ENCODE peak calls at places on chromosome 19, in nine cellular contexts. W is body of pancreas, K is heart left ventricle, Y is sigmoid colon, O is SK-N-SH, T is epithelial cell of esophagus, L is brain microvascular endothelial cell, V is neuronal stem cell, D is breast epithelium. B is an unnamed sample.

GRCh38 chr19:39596911-39597310 is 5.4 kb upstream of the LGALS13 start:
- DNase-seq in V (no peak), Y (no peak), K (no peak), O (no peak), D (no peak), L (no peak), W (no peak), T (no peak), B (no peak)

GRCh38 chr19:5191091-5191490 is 149.5 kb downstream of the PTPRS start:
- DNase-seq in O (no peak), Y (no peak), K (no peak), L (no peak), T (no peak), D (no peak), V (no peak), W (no peak), B (no peak)

GRCh38 chr19:49113762-49114629 is at the start of gene LIN7B:
- DNase-seq in V (peak; percentile 71), T (peak; percentile 72), Y (peak; percentile 75), D (no peak), O (peak; percentile 97), W (peak; percentile 52), L (peak; percentile 17), K (peak; percentile 85), B (peak; percentile 54)

GRCh38 chr19:15251749-15252397 is 19.6 kb upstream of the EPHX3 start:
- DNase-seq in V (peak; percentile 54), L (peak; percentile 92), T (peak; percentile 68), D (no peak), K (peak; percentile 89), W (peak; percentile 74), Y (peak; percentile 97), O (peak; percentile 77), B (peak; percentile 97)

GRCh38 chr19:33446156-33446917 is 72.8 kb downstream of the CEBPG start:
- DNase-seq in W (no peak), O (no peak), L (no peak), Y (peak; percentile 59), K (peak; percentile 60), T (peak; percentile 4), V (no peak), D (peak; percentile 28), B (no peak)

GRCh38 chr19:18419699-18420460 is 682 bp downstream of the SSBP4 start:
- DNase-seq in D (no peak), Y (no peak), W (peak; percentile 46), O (peak; percentile 79), K (peak; percentile 66), L (no peak), V (no peak), T (no peak), B (no peak)

GRCh38 chr19:2424686-2425621 is 2.4 kb downstream of the TIMM13 start:
- DNase-seq in Y (peak; percentile 73), T (peak; percentile 78), D (no peak), K (no peak), W (peak; percentile 70), V (peak; percentile 43), O (peak; percentile 80), L (peak; percentile 78), B (peak; percentile 83)

GRCh38 chr19:51082641-51083040 is at the start of gene KLK14:
- DNase-seq in V (no peak), W (no peak), D (no peak), K (no peak), T (no peak), Y (no peak), L (no peak), O (no peak), B (no peak)

GRCh38 chr19:38055655-38056521 is 148.9 kb downstream of the SIPA1L3 start:
- DNase-seq in O (no peak), W (no peak), L (no peak), V (no peak), Y (no peak), K (no peak), D (no peak), T (no peak), B (no peak)

GRCh38 chr19:10744848-10745293 is 27.0 kb downstream of the DNM2 start:
- DNase-seq in K (no peak), T (no peak), O (no peak), V (no peak), W (no peak), L (no peak), Y (no peak), D (no peak), B (no peak)

GRCh38 chr19:50162988-50163387 is at the start of gene IZUMO2:
- DNase-seq in D (no peak), Y (no peak), L (no peak), K (no peak), V (no peak), T (no peak), W (no peak), O (no peak), B (no peak)

GRCh38 chr19:4474504-4475136 is 2.5 kb downstream of the HDGFL2 start:
- DNase-seq in T (peak; percentile 72), V (peak; percentile 77), K (no peak), D (no peak), Y (no peak), L (peak; percentile 52), W (no peak), O (peak; percentile 95), B (peak; percentile 82)

GRCh38 chr19:3096902-3097326 is 2.8 kb downstream of the GNA11 start:
- DNase-seq in Y (no peak), D (no peak), W (no peak), V (no peak), L (no peak), O (no peak), T (no peak), K (no peak), B (no peak)

GRCh38 chr19:8489591-8490394 is 12.6 kb downstream of the PRAM1 start:
- DNase-seq in L (no peak), T (peak; percentile 90), O (no peak), D (no peak), V (no peak), W (no peak), Y (no peak), K (peak; percentile 70), B (no peak)

GRCh38 chr19:13095393-13095784 is 7.3 kb downstream of the LYL1 start:
- DNase-seq in D (no peak), K (no peak), Y (no peak), T (no peak), O (no peak), W (no peak), V (no peak), L (no peak), B (no peak)
- H3K4me3 ChIP-seq in D (no peak overlapping the region), K (peak overlapping the region; percentile 55), Y (peak overlapping the region; percentile 50), T (no peak overlapping the region), O (no peak overlapping the region), W (no peak overlapping the region), V (peak overlapping the region; percentile 17), L (no peak overlapping the region), B (no peak overlapping the region)

GRCh38 chr19:44717603-44718002 is 18.7 kb downstream of the CEACAM16 start:
- DNase-seq in D (no peak), W (no peak), Y (no peak), T (no peak), O (no peak), L (no peak), K (no peak), V (no peak), B (no peak)

GRCh38 chr19:44722131-44723121 is 23.5 kb downstream of the CEACAM16 start:
- DNase-seq in L (no peak), V (no peak), K (no peak), T (no peak), W (peak; percentile 43), D (no peak), Y (no peak), O (no peak), B (no peak)

GRCh38 chr19:44720945-44721344 is 22.0 kb downstream of the CEACAM16 start:
- DNase-seq in W (no peak), V (no peak), L (no peak), Y (no peak), O (no peak), T (no peak), D (no peak), K (no peak), B (peak; percentile 37)

GRCh38 chr19:44719262-44719701 is 20.3 kb downstream of the CEACAM16 start:
- DNase-seq in Y (no peak), L (no peak), T (no peak), V (no peak), K (no peak), D (no peak), W (no peak), O (no peak), B (no peak)

GRCh38 chr19:44718441-44719261 is 19.7 kb downstream of the CEACAM16 start:
- DNase-seq in L (no peak), D (peak; percentile 85), K (peak; percentile 83), V (peak; percentile 69), Y (peak; percentile 83), W (peak; percentile 96), O (no peak), T (no peak), B (no peak)
- H3K4me3 ChIP-seq in L (peak overlapping the region; percentile 5), D (peak overlapping the region; percentile 37), K (peak overlapping the region; percentile 41), V (no peak overlapping the region), Y (peak overlapping the region; percentile 21), W (no peak overlapping the region), O (peak overlapping the region; percentile 37), T (no peak overlapping the region), B (no peak overlapping the region)

DNA sequence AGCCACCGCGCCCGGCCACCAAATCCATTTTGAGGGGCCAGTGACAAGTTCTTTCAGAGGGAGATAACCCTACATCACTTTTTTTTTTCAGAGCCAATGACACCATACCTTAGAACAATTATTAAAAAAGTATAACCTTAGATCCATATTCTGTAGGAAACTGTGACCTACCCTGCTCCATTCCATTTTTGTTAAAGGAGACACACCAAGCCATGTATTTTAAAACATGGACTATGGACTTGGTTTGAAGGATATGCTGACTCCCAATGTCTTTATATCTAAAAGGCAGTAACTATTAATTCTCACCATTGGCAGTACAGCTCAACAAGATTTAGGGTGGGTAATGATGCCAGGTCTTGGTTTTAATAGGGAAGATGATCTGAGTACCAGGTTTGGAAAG is 1.1 kb downstream of the GSK3A start:
- DNase-seq in D (no peak), L (no peak), O (no peak), Y (no peak), W (no peak), V (no peak), T (no peak), K (no peak), B (no peak)
- H3K4me3 ChIP-seq in D (peak overlapping the region; percentile 89), L (peak overlapping the region; percentile 83), O (peak overlapping the region; percentile 62), Y (peak overlapping the region; percentile 63), W (no peak overlapping the region), V (peak overlapping the region; percentile 86), T (peak overlapping the region; percentile 95), K (peak overlapping the region; percentile 94), B (peak overlapping the region; percentile 60)

DNA sequence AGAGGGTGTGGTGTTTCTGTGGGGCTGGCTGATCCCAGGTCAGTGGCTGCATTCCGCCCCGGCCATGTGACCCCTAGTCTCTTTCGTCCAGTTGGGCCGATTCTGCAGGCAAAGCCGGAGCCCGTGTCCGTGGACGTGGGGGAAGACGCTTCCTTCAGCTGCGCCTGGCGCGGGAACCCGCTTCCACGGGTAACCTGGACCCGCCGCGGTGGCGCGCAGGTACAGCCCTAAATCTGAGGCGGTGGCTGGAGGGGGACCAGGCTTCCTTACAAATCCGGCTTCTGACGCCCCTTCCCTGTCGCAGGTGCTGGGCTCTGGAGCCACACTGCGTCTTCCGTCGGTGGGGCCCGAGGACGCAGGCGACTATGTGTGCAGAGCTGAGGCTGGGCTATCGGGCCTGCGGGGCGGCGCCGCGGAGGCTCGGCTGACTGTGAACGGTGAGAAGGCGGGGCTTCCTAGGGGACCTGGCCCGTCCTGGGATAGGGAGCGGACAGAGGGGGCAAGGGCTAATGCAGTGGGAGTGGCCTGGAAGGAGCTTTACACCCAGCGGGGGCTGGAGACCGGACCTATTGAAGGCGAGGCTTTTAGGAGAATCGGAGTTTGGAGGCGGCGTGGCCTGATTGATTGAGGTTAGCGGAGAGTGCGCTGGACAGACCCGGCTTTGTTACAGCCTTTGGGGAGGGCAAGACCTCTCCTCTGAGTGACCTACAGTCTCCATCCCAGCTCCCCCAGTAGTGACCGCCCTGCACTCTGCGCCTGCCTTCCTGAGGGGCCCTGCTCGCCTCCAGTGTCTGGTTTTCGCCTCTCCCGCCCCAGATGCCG is 4.3 kb downstream of the KIRREL2 start:
- DNase-seq in W (no peak), L (no peak), Y (no peak), D (no peak), V (peak; percentile 95), O (no peak), K (no peak), T (no peak), B (no peak)
- H3K4me3 ChIP-seq in W (no peak overlapping the region), L (no peak overlapping the region), Y (no peak overlapping the region), D (no peak overlapping the region), V (peak overlapping the region; percentile 70), O (no peak overlapping the region), K (no peak overlapping the region), T (no peak overlapping the region), B (no peak overlapping the region)